ENCODE peak calls at places on chromosomes 4 and X, in five cellular contexts. Y is CD8-positive, alpha-beta T cell; T is fibroblast of lung; X is AG10803; J is Caco-2. G is an unnamed sample.

GRCh38 chrX:46687619-46688018 is 71.3 kb downstream of the SLC9A7 start:
- DNase-seq in J (no peak), T (no peak), X (peak; percentile 18), Y (no peak), G (no peak)

GRCh38 chr4:136687118-136687517 is 845.2 kb downstream of the PCDH18 start:
- DNase-seq in J (peak; percentile 4), T (no peak), X (no peak), Y (no peak), G (no peak)

GRCh38 chrX:118660085-118660484 is 67.3 kb upstream of the IL13RA1 start:
- DNase-seq in J (no peak), Y (no peak), X (no peak), T (no peak), G (no peak)

GRCh38 chrX:29281078-29281742 is 694.0 kb downstream of the IL1RAPL1 start:
- DNase-seq in T (no peak), X (no peak), J (no peak), Y (no peak), G (no peak)

GRCh38 chr4:183377491-183377890 is 55.3 kb upstream of the CLDN24 start:
- DNase-seq in J (no peak), T (no peak), Y (no peak), X (no peak), G (no peak)

GRCh38 chrX:133444196-133444595 is 28.9 kb upstream of the GPC4 start:
- DNase-seq in X (no peak), J (no peak), T (peak; percentile 10), Y (no peak), G (no peak)

GRCh38 chr4:92231511-92231910 is 72.3 kb upstream of the GRID2 start:
- DNase-seq in T (peak; percentile 24), Y (no peak), X (no peak), J (no peak), G (no peak)

GRCh38 chr4:4985844-4986243 is 33.4 kb downstream of the CYTL1 start:
- DNase-seq in T (peak; percentile 8), Y (no peak), J (no peak), X (peak; percentile 37), G (no peak)

GRCh38 chrX:97215166-97215565 is 331.5 kb downstream of the RPA4 start:
- DNase-seq in T (peak; percentile 32), Y (no peak), J (no peak), X (peak; percentile 40), G (no peak)

GRCh38 chr4:184899261-184900134 is 73.7 kb upstream of the ACSL1 start:
- DNase-seq in J (no peak), Y (no peak), X (peak; percentile 36), T (peak; percentile 2), G (no peak)

GRCh38 chrX:44072631-44073030 is 99.4 kb upstream of the NDP start:
- DNase-seq in Y (no peak), J (no peak), X (peak; percentile 3), T (peak; percentile 17), G (no peak)

GRCh38 chrX:113124693-113125092 is 284.1 kb upstream of the AMOT start:
- DNase-seq in Y (no peak), J (no peak), X (no peak), T (no peak), G (no peak)

GRCh38 chr4:146335763-146336412 is 121.5 kb downstream of the REELD1 start:
- DNase-seq in Y (no peak), T (no peak), X (no peak), J (no peak), G (no peak)

GRCh38 chr4:159137176-159137575 is 34.3 kb downstream of the RAPGEF2 start:
- DNase-seq in J (peak; percentile 22), Y (no peak), T (no peak), X (no peak), G (no peak)

GRCh38 chr4:87071401-87071800 is 136.6 kb downstream of the AFF1 start:
- DNase-seq in J (no peak), T (no peak), Y (no peak), X (no peak), G (no peak)

GRCh38 chr4:36041340-36041739 is 203.0 kb downstream of the ARAP2 start:
- DNase-seq in J (no peak), X (no peak), Y (no peak), T (no peak), G (no peak)

GRCh38 chr4:139873111-139873866 is 207.7 kb downstream of the MGST2 start:
- DNase-seq in Y (no peak), J (no peak), X (peak; percentile 91), T (peak; percentile 85), G (no peak)

GRCh38 chr4:76388160-76388908 is 32.6 kb downstream of the CCDC158 start:
- DNase-seq in T (peak; percentile 24), X (no peak), J (peak; percentile 55), Y (no peak), G (no peak)

GRCh38 chrX:1111543-1112300 is 100.7 kb downstream of the CRLF2 start:
- DNase-seq in Y (no peak), J (no peak), T (no peak), X (no peak), G (no peak)

GRCh38 chrX:54529166-54529558 is 857 bp upstream of the GNL3L start:
- DNase-seq in X (no peak), J (peak; percentile 2), Y (no peak), T (no peak), G (no peak)

GRCh38 chr4:56148428-56148827 is 199.7 kb downstream of the CEP135 start:
- DNase-seq in Y (no peak), J (no peak), X (peak; percentile 25), T (no peak), G (no peak)

GRCh38 chr4:108224628-108225053 is 55.9 kb upstream of the LEF1 start:
- DNase-seq in X (peak; percentile 1), T (peak; percentile 68), J (no peak), Y (no peak), G (no peak)

GRCh38 chr4:78710536-78710935 is 65.6 kb upstream of the BMP2K start:
- DNase-seq in J (no peak), Y (no peak), T (peak; percentile 68), X (peak; percentile 62), G (no peak)

GRCh38 chr4:165874072-165874798 is 1.2 kb downstream of the TLL1 start:
- DNase-seq in X (no peak), Y (no peak), J (peak; percentile 12), T (no peak), G (no peak)
- H3K4me3 ChIP-seq in X (no peak overlapping the region), Y (no peak overlapping the region), J (peak overlapping the region; percentile 49), T (peak overlapping the region; percentile 49), G (no peak overlapping the region)

GRCh38 chrX:141221611-141222010 is 20.7 kb downstream of the SPANXC start:
- DNase-seq in T (peak; percentile 55), J (no peak), X (no peak), Y (no peak), G (no peak)
- H3K4me3 ChIP-seq in T (no peak overlapping the region), J (no peak overlapping the region), X (no peak overlapping the region), Y (no peak overlapping the region), G (no peak overlapping the region)

GRCh38 chrX:21375795-21376069 is 1.5 kb downstream of the CNKSR2 start:
- DNase-seq in J (no peak), Y (no peak), T (no peak), X (no peak), G (no peak)

GRCh38 chrX:21373637-21374162 is 518 bp upstream of the CNKSR2 start:
- DNase-seq in X (no peak), T (no peak), Y (no peak), J (no peak), G (no peak)

GRCh38 chrX:21374994-21375794 is 976 bp downstream of the CNKSR2 start:
- DNase-seq in Y (no peak), X (no peak), J (no peak), T (no peak), G (no peak)

GRCh38 chrX:21374163-21374993 is at the start of gene CNKSR2:
- DNase-seq in T (peak; percentile 30), X (no peak), J (no peak), Y (peak; percentile 60), G (no peak)

GRCh38 chrX:21373001-21373400 is 1.2 kb upstream of the CNKSR2 start:
- DNase-seq in T (no peak), J (no peak), X (no peak), Y (no peak), G (no peak)
- H3K4me3 ChIP-seq in T (no peak overlapping the region), J (no peak overlapping the region), X (no peak overlapping the region), Y (no peak overlapping the region), G (no peak overlapping the region)

DNA sequence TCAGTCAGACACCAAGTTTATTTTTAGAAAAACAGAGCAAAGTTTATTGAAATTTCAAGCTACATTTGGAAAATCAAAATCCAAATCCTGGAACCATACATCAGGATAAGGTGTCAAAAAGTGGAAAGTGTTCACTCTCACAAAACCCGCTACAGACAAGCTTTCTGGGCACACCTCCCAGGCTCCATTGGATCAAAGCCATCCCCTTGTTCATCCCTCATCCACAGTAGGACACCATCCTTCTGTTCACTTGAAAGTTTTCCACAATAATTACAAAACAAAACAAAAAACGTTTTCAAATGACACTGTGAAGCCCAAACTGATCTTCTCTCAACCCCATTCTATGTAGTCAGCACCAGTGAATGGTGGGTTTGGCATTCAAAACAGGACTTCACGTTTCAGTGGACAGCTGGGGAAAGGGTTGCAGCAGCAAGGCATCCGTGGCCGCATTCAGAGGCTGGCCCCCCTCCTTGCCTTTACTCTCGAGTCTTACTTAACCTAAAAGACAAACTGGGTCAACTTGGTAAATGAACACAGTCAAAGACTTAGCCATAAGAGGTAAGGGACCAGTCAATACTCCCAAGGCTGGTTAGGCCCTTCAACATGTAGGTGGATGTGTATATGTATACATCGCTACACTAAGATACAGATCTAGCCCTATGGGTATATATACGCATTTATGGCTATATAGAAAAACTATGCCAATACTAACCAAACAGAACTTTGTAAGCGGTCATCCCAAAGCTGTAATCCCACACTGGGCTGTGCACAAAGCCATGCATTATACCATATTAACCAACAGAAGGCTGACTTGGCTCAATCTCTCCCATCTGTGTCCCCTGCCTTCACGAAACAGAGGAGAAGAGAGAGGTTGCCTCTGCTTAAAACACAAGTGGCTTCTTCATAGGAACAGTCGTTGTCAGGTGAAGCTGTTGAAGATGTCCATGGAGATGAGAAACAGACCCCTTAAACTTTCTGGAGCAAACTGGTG is 62.1 kb downstream of the TSC22D3 start:
- DNase-seq in J (no peak), T (no peak), Y (no peak), X (peak; percentile 17), G (no peak)
- H3K4me3 ChIP-seq in J (no peak overlapping the region), T (peak overlapping the region; percentile 94), Y (peak overlapping the region; percentile 91), X (no peak overlapping the region), G (no peak overlapping the region)

G was measured in GM12864.